ENCODE peak calls at places on chromosomes 16 and 17, in five cellular contexts. F is posterior vena cava, U is uterus, G is NCI-H69, M is posterior cingulate gyrus. J is an unnamed sample.

GRCh38 chr17:75900691-75901533 is 3.8 kb downstream of the MRPL38 start:
- DNase-seq in F (no peak), U (no peak), G (no peak), M (no peak), J (no peak)

GRCh38 chr16:83943516-83944050 is 9.5 kb upstream of the OSGIN1 start:
- DNase-seq in F (no peak), U (no peak), G (no peak), M (no peak), J (no peak)

GRCh38 chr16:58678716-58679115 is 5.9 kb downstream of the SLC38A7 start:
- DNase-seq in F (peak), U (no peak), G (no peak), M (peak), J (no peak)

GRCh38 chr16:89290887-89291286 is 73.4 kb downstream of the ZNF778 start:
- DNase-seq in F (no peak), U (no peak), G (peak), M (peak), J (no peak)

GRCh38 chr16:87437911-87438610 is 45.9 kb downstream of the MAP1LC3B start:
- DNase-seq in F (no peak), U (no peak), G (no peak), M (peak), J (no peak)

GRCh38 chr17:16938496-16939270 is 33.2 kb downstream of the TNFRSF13B start:
- DNase-seq in F (peak), U (no peak), G (no peak), M (peak), J (no peak)

GRCh38 chr16:525520-526180 is 1.9 kb upstream of the CAPN15 start:
- DNase-seq in F (no peak), U (no peak), G (no peak), M (no peak), J (peak)

GRCh38 chr17:63525190-63525946 is 2.2 kb downstream of the KCNH6 start:
- DNase-seq in F (no peak), U (no peak), G (peak), M (no peak), J (no peak)

GRCh38 chr16:86070511-86070910 is 171.5 kb downstream of the IRF8 start:
- DNase-seq in F (no peak), U (no peak), G (no peak), M (peak), J (no peak)

GRCh38 chr16:85377388-85378144 is 235.6 kb upstream of the GSE1 start:
- DNase-seq in F (no peak), U (no peak), G (peak), M (no peak), J (no peak)

GRCh38 chr16:67311607-67312449 is 14.7 kb downstream of the KCTD19 start:
- DNase-seq in F (no peak), U (peak), G (no peak), M (no peak), J (no peak)

GRCh38 chr17:61770043-61770442 is 93.3 kb downstream of the BRIP1 start:
- DNase-seq in F (no peak), U (no peak), G (no peak), M (no peak), J (no peak)

GRCh38 chr17:81132770-81133723 is 32.3 kb upstream of the PVALEF start:
- DNase-seq in F (no peak), U (no peak), G (no peak), M (no peak), J (no peak)

J was measured in effector CD4-positive, alpha-beta T cell.